ENCODE peak calls at places on chromosome 4, in four cellular contexts. Y is left lung; G is activated naive CD4-positive, alpha-beta T cell; A is ACHN. W is an unnamed sample.

GRCh38 chr4:77600521-77601451 is 4.8 kb upstream of the CXCL13 start:
- DNase-seq in G (no peak), Y (no peak), A (peak), W (no peak)

GRCh38 chr4:147160908-147161513 is 215.3 kb upstream of the TTC29 start:
- DNase-seq in Y (no peak), A (peak), G (no peak), W (no peak)

GRCh38 chr4:113643505-113643904 is 118.0 kb downstream of the CAMK2D start:
- DNase-seq in G (no peak), Y (no peak), A (no peak), W (no peak)

GRCh38 chr4:747546-748170 is 42.0 kb downstream of the PCGF3 start:
- DNase-seq in Y (peak), A (no peak), G (no peak), W (no peak)

GRCh38 chr4:6208416-6208815 is 8.1 kb upstream of the JAKMIP1 start:
- DNase-seq in A (no peak), Y (no peak), G (no peak), W (no peak)

GRCh38 chr4:36088542-36088941 is 155.8 kb downstream of the ARAP2 start:
- DNase-seq in A (peak), Y (no peak), G (no peak), W (no peak)

GRCh38 chr4:104677122-104677521 is 182.4 kb upstream of the CXXC4 start:
- DNase-seq in Y (no peak), A (no peak), G (no peak), W (no peak)

GRCh38 chr4:110007217-110007616 is 94.5 kb downstream of the EGF start:
- DNase-seq in G (no peak), A (no peak), Y (no peak), W (no peak)

GRCh38 chr4:169854090-169854489 is 96.3 kb upstream of the HPF1 start:
- DNase-seq in G (no peak), Y (no peak), A (no peak), W (no peak)

GRCh38 chr4:53490965-53491622 is 100.2 kb downstream of the LNX1 start:
- DNase-seq in G (no peak), Y (no peak), A (peak), W (no peak)

GRCh38 chr4:120765271-120765985 is 157.1 kb downstream of the PRDM5 start:
- DNase-seq in G (no peak), A (no peak), Y (no peak), W (no peak)

GRCh38 chr4:122045533-122045932 is 93.7 kb upstream of the TRPC3 start:
- DNase-seq in A (peak), G (no peak), Y (no peak), W (no peak)

GRCh38 chr4:119659576-119659975 is 31.0 kb upstream of the PDE5A start:
- DNase-seq in G (no peak), A (no peak), Y (no peak), W (no peak)

GRCh38 chr4:120064887-120065286 is 1.8 kb downstream of the MAD2L1 start:
- DNase-seq in Y (no peak), A (no peak), G (no peak), W (no peak)

W was measured in activated T-helper 1 cell treated with anti-CD3 and anti-CD28 coated beads, Interleukin-2, amount 50 U/mL, for 16 hours.